ENCODE peak calls at places on chromosomes 4 and X, in ten cellular contexts. One of them, this sample, is unnamed. For H3K4me1, the result is how much of the 10 kb centered on the place peaks cover.

GRCh38 chrX:34654939-34655338 is 2.1 kb downstream of the TMEM47 start:
- DNase-seq in ovary: no peak
- DNase-seq in HepG2: no peak
- DNase-seq in HCT116: no peak
- DNase-seq in heart left ventricle: no peak
- DNase-seq in adrenal gland: no peak
- DNase-seq in breast epithelium: no peak
- DNase-seq in upper lobe of left lung: no peak
- DNase-seq in prostate gland: no peak
- DNase-seq in suprapubic skin: no peak
- DNase-seq in this sample: no peak

GRCh38 chrX:48521353-48522243 is at the start of gene EBP:
- DNase-seq in ovary: peak
- DNase-seq in adrenal gland: peak
- DNase-seq in upper lobe of left lung: peak
- DNase-seq in breast epithelium: peak
- DNase-seq in HCT116: peak
- DNase-seq in HepG2: peak
- DNase-seq in prostate gland: peak
- DNase-seq in heart left ventricle: peak
- DNase-seq in suprapubic skin: peak
- DNase-seq in this sample: peak

GRCh38 chrX:47936224-47936939 is 67.4 kb downstream of the ZNF182 start:
- DNase-seq in HCT116: no peak
- DNase-seq in ovary: no peak
- DNase-seq in upper lobe of left lung: no peak
- DNase-seq in suprapubic skin: no peak
- DNase-seq in adrenal gland: no peak
- DNase-seq in heart left ventricle: no peak
- DNase-seq in prostate gland: no peak
- DNase-seq in breast epithelium: no peak
- DNase-seq in HepG2: no peak
- DNase-seq in this sample: no peak

GRCh38 chr4:1167244-1167949 is 5.0 kb downstream of the SPON2 start:
- DNase-seq in breast epithelium: no peak
- DNase-seq in heart left ventricle: peak
- DNase-seq in suprapubic skin: peak
- DNase-seq in prostate gland: peak
- DNase-seq in ovary: peak
- DNase-seq in HepG2: peak
- DNase-seq in HCT116: peak
- DNase-seq in upper lobe of left lung: peak
- DNase-seq in adrenal gland: peak
- DNase-seq in this sample: peak

GRCh38 chrX:135974279-135974856 is 580 bp upstream of the MMGT1 start:
- DNase-seq in adrenal gland: peak
- DNase-seq in prostate gland: peak
- DNase-seq in HepG2: peak
- DNase-seq in HCT116: peak
- DNase-seq in breast epithelium: no peak
- DNase-seq in ovary: peak
- DNase-seq in upper lobe of left lung: peak
- DNase-seq in heart left ventricle: peak
- DNase-seq in suprapubic skin: peak
- DNase-seq in this sample: peak

GRCh38 chr4:36235306-36235705 is 9.0 kb downstream of the ARAP2 start:
- DNase-seq in HCT116: no peak
- DNase-seq in heart left ventricle: no peak
- DNase-seq in upper lobe of left lung: no peak
- DNase-seq in HepG2: no peak
- DNase-seq in prostate gland: no peak
- DNase-seq in suprapubic skin: no peak
- DNase-seq in adrenal gland: no peak
- DNase-seq in ovary: no peak
- DNase-seq in breast epithelium: no peak
- DNase-seq in this sample: no peak

GRCh38 chr4:154033921-154034320 is 245.0 kb upstream of the SFRP2 start:
- DNase-seq in suprapubic skin: no peak
- DNase-seq in ovary: no peak
- DNase-seq in HepG2: no peak
- DNase-seq in heart left ventricle: no peak
- DNase-seq in prostate gland: no peak
- DNase-seq in upper lobe of left lung: no peak
- DNase-seq in breast epithelium: no peak
- DNase-seq in adrenal gland: no peak
- DNase-seq in HCT116: no peak
- DNase-seq in this sample: no peak

GRCh38 chr4:153079824-153080486 is 124.3 kb upstream of the TRIM2 start:
- DNase-seq in ovary: no peak
- DNase-seq in upper lobe of left lung: no peak
- DNase-seq in breast epithelium: no peak
- DNase-seq in heart left ventricle: no peak
- DNase-seq in adrenal gland: no peak
- DNase-seq in HepG2: no peak
- DNase-seq in prostate gland: no peak
- DNase-seq in HCT116: no peak
- DNase-seq in suprapubic skin: no peak
- DNase-seq in this sample: no peak

GRCh38 chrX:11111038-11111851 is at the start of gene HCCS:
- DNase-seq in HCT116: peak
- DNase-seq in suprapubic skin: peak
- DNase-seq in heart left ventricle: peak
- DNase-seq in prostate gland: peak
- DNase-seq in HepG2: peak
- DNase-seq in upper lobe of left lung: peak
- DNase-seq in ovary: peak
- DNase-seq in breast epithelium: peak
- DNase-seq in adrenal gland: peak
- DNase-seq in this sample: peak
- TF ChIP-seq POLR2A in HCT116: peak
- TF ChIP-seq POLR2A in suprapubic skin: no peak
- TF ChIP-seq POLR2A in heart left ventricle: peak
- TF ChIP-seq POLR2A in prostate gland: peak
- TF ChIP-seq POLR2A in HepG2: peak
- TF ChIP-seq POLR2A in upper lobe of left lung: peak
- TF ChIP-seq POLR2A in ovary: peak
- TF ChIP-seq POLR2A in breast epithelium: peak
- TF ChIP-seq POLR2A in adrenal gland: peak
- TF ChIP-seq POLR2A in this sample: peak

GRCh38 chr4:137532869-137533236 is 559 bp upstream of the PCDH18 start:
- DNase-seq in adrenal gland: no peak
- DNase-seq in HepG2: no peak
- DNase-seq in suprapubic skin: no peak
- DNase-seq in breast epithelium: no peak
- DNase-seq in ovary: no peak
- DNase-seq in HCT116: no peak
- DNase-seq in upper lobe of left lung: no peak
- DNase-seq in prostate gland: no peak
- DNase-seq in heart left ventricle: no peak
- DNase-seq in this sample: no peak

GRCh38 chr4:137535718-137536117 is 3.4 kb upstream of the PCDH18 start:
- DNase-seq in heart left ventricle: no peak
- DNase-seq in HepG2: no peak
- DNase-seq in adrenal gland: no peak
- DNase-seq in prostate gland: no peak
- DNase-seq in HCT116: no peak
- DNase-seq in upper lobe of left lung: no peak
- DNase-seq in suprapubic skin: no peak
- DNase-seq in breast epithelium: no peak
- DNase-seq in ovary: no peak
- DNase-seq in this sample: no peak

GRCh38 chr4:137534516-137534915 is 2.2 kb upstream of the PCDH18 start:
- DNase-seq in HepG2: no peak
- DNase-seq in upper lobe of left lung: no peak
- DNase-seq in suprapubic skin: no peak
- DNase-seq in adrenal gland: no peak
- DNase-seq in prostate gland: no peak
- DNase-seq in breast epithelium: no peak
- DNase-seq in heart left ventricle: no peak
- DNase-seq in ovary: no peak
- DNase-seq in HCT116: no peak
- DNase-seq in this sample: no peak

GRCh38 chr4:137531951-137532868 is at the start of gene PCDH18:
- DNase-seq in upper lobe of left lung: peak
- DNase-seq in ovary: peak
- DNase-seq in breast epithelium: peak
- DNase-seq in prostate gland: peak
- DNase-seq in adrenal gland: peak
- DNase-seq in HepG2: no peak
- DNase-seq in HCT116: no peak
- DNase-seq in heart left ventricle: peak
- DNase-seq in suprapubic skin: peak
- DNase-seq in this sample: peak

DNA sequence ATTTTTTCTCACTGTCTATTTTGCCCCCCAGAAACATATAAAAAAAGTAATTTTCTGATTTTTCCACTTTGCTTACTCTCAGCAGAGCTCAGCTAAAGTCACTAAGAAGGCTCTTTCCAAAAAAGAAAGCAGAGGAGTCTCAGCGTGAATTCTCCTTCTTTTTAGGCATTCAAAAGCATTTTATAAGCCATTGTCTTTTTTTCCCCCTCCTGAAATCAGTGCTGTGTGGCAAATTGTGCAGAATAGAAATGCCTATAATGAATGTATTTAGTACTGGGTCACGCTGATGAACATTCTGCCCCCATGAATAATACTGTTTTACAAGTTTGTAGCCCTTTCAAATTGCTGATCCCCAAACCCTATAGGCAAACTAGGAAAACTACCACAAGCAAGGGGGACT is 1.6 kb upstream of the PCDH18 start:
- DNase-seq in prostate gland: no peak
- DNase-seq in adrenal gland: no peak
- DNase-seq in upper lobe of left lung: no peak
- DNase-seq in HCT116: no peak
- DNase-seq in ovary: no peak
- DNase-seq in breast epithelium: no peak
- DNase-seq in HepG2: no peak
- DNase-seq in suprapubic skin: no peak
- DNase-seq in heart left ventricle: no peak
- DNase-seq in this sample: no peak
- H3K4me3 ChIP-seq in prostate gland: no peak
- H3K4me3 ChIP-seq in adrenal gland: no peak
- H3K4me3 ChIP-seq in upper lobe of left lung: no peak
- H3K4me3 ChIP-seq in HCT116: no peak
- H3K4me3 ChIP-seq in ovary: peak
- H3K4me3 ChIP-seq in breast epithelium: peak
- H3K4me3 ChIP-seq in HepG2: no peak
- H3K4me3 ChIP-seq in suprapubic skin: peak
- H3K4me3 ChIP-seq in heart left ventricle: no peak
- H3K4me3 ChIP-seq in this sample: no peak

GRCh38 chr4:7957113-7957656 is 17.5 kb upstream of the AFAP1 start:
- DNase-seq in ovary: no peak
- DNase-seq in upper lobe of left lung: no peak
- DNase-seq in suprapubic skin: no peak
- DNase-seq in heart left ventricle: no peak
- DNase-seq in HCT116: no peak
- DNase-seq in adrenal gland: no peak
- DNase-seq in breast epithelium: no peak
- DNase-seq in prostate gland: no peak
- DNase-seq in HepG2: no peak
- DNase-seq in this sample: no peak

GRCh38 chr4:7956306-7957112 is 16.8 kb upstream of the AFAP1 start:
- DNase-seq in prostate gland: no peak
- DNase-seq in HepG2: peak
- DNase-seq in suprapubic skin: no peak
- DNase-seq in heart left ventricle: no peak
- DNase-seq in ovary: peak
- DNase-seq in breast epithelium: no peak
- DNase-seq in HCT116: no peak
- DNase-seq in adrenal gland: peak
- DNase-seq in upper lobe of left lung: no peak
- DNase-seq in this sample: no peak

GRCh38 chr4:7960017-7960789 is 20.5 kb upstream of the AFAP1 start:
- DNase-seq in ovary: no peak
- DNase-seq in upper lobe of left lung: no peak
- DNase-seq in HepG2: no peak
- DNase-seq in prostate gland: no peak
- DNase-seq in heart left ventricle: no peak
- DNase-seq in breast epithelium: no peak
- DNase-seq in adrenal gland: peak
- DNase-seq in HCT116: no peak
- DNase-seq in suprapubic skin: no peak
- DNase-seq in this sample: no peak

GRCh38 chr4:7960790-7961655 is 21.4 kb upstream of the AFAP1 start:
- DNase-seq in ovary: no peak
- DNase-seq in HCT116: no peak
- DNase-seq in prostate gland: peak
- DNase-seq in breast epithelium: peak
- DNase-seq in upper lobe of left lung: peak
- DNase-seq in adrenal gland: peak
- DNase-seq in HepG2: no peak
- DNase-seq in suprapubic skin: no peak
- DNase-seq in heart left ventricle: no peak
- DNase-seq in this sample: peak

GRCh38 chr4:7959066-7959465 is 19.4 kb upstream of the AFAP1 start:
- DNase-seq in prostate gland: no peak
- DNase-seq in HepG2: no peak
- DNase-seq in HCT116: no peak
- DNase-seq in suprapubic skin: no peak
- DNase-seq in upper lobe of left lung: no peak
- DNase-seq in heart left ventricle: no peak
- DNase-seq in adrenal gland: no peak
- DNase-seq in breast epithelium: no peak
- DNase-seq in ovary: no peak
- DNase-seq in this sample: no peak
- H3K4me1 ChIP-seq in prostate gland: under half
- H3K4me1 ChIP-seq in HepG2: half or more
- H3K4me1 ChIP-seq in HCT116: under half
- H3K4me1 ChIP-seq in suprapubic skin: under half
- H3K4me1 ChIP-seq in upper lobe of left lung: under half
- H3K4me1 ChIP-seq in heart left ventricle: under half
- H3K4me1 ChIP-seq in adrenal gland: under half
- H3K4me1 ChIP-seq in breast epithelium: under half
- H3K4me1 ChIP-seq in ovary: under half
- H3K4me1 ChIP-seq in this sample: under half

GRCh38 chr4:185716008-185716976 is 95.7 kb downstream of the SORBS2 start:
- DNase-seq in heart left ventricle: no peak
- DNase-seq in HepG2: no peak
- DNase-seq in suprapubic skin: no peak
- DNase-seq in upper lobe of left lung: peak
- DNase-seq in HCT116: no peak
- DNase-seq in ovary: no peak
- DNase-seq in breast epithelium: no peak
- DNase-seq in adrenal gland: no peak
- DNase-seq in prostate gland: no peak
- DNase-seq in this sample: peak

GRCh38 chr4:185721190-185721948 is 90.6 kb downstream of the SORBS2 start:
- DNase-seq in ovary: no peak
- DNase-seq in HCT116: no peak
- DNase-seq in prostate gland: no peak
- DNase-seq in upper lobe of left lung: no peak
- DNase-seq in suprapubic skin: peak
- DNase-seq in heart left ventricle: no peak
- DNase-seq in HepG2: peak
- DNase-seq in adrenal gland: no peak
- DNase-seq in breast epithelium: no peak
- DNase-seq in this sample: no peak

GRCh38 chr4:185719493-185719843 is 92.5 kb downstream of the SORBS2 start:
- DNase-seq in adrenal gland: no peak
- DNase-seq in heart left ventricle: no peak
- DNase-seq in HepG2: no peak
- DNase-seq in upper lobe of left lung: no peak
- DNase-seq in prostate gland: no peak
- DNase-seq in suprapubic skin: no peak
- DNase-seq in breast epithelium: no peak
- DNase-seq in ovary: no peak
- DNase-seq in HCT116: no peak
- DNase-seq in this sample: no peak

GRCh38 chr4:185717018-185717726 is 94.8 kb downstream of the SORBS2 start:
- DNase-seq in suprapubic skin: no peak
- DNase-seq in ovary: no peak
- DNase-seq in breast epithelium: no peak
- DNase-seq in HCT116: no peak
- DNase-seq in upper lobe of left lung: no peak
- DNase-seq in HepG2: no peak
- DNase-seq in adrenal gland: peak
- DNase-seq in heart left ventricle: peak
- DNase-seq in prostate gland: no peak
- DNase-seq in this sample: peak

GRCh38 chr4:185718578-185719492 is 93.2 kb downstream of the SORBS2 start:
- DNase-seq in HepG2: no peak
- DNase-seq in ovary: no peak
- DNase-seq in upper lobe of left lung: no peak
- DNase-seq in HCT116: no peak
- DNase-seq in breast epithelium: no peak
- DNase-seq in prostate gland: no peak
- DNase-seq in adrenal gland: no peak
- DNase-seq in suprapubic skin: no peak
- DNase-seq in heart left ventricle: no peak
- DNase-seq in this sample: no peak
- TF ChIP-seq POLR2A in HepG2: no peak
- TF ChIP-seq POLR2A in ovary: no peak
- TF ChIP-seq POLR2A in upper lobe of left lung: no peak
- TF ChIP-seq POLR2A in HCT116: no peak
- TF ChIP-seq POLR2A in breast epithelium: no peak
- TF ChIP-seq POLR2A in prostate gland: no peak
- TF ChIP-seq POLR2A in adrenal gland: no peak
- TF ChIP-seq POLR2A in suprapubic skin: no peak
- TF ChIP-seq POLR2A in heart left ventricle: no peak
- TF ChIP-seq POLR2A in this sample: no peak

This sample was measured in body of pancreas.